ENCODE peak calls at places on chromosomes 5 and 9, in four cellular contexts. N is mesenchymal stem cell, P is neuronal stem cell, S is H1. I is an unnamed sample.

GRCh38 chr5:149584106-149584505 is 2.8 kb downstream of the ARHGEF37 start:
- DNase-seq in N (peak), P (no peak), S (no peak), I (no peak)

GRCh38 chr9:2229109-2229733 is 214.1 kb downstream of the SMARCA2 start:
- DNase-seq in N (no peak), P (no peak), S (no peak), I (no peak)

GRCh38 chr5:74288448-74289109 is 351.9 kb downstream of the ENC1 start:
- DNase-seq in N (peak), P (no peak), S (no peak), I (peak)

GRCh38 chr5:134145061-134145757 is 30.7 kb downstream of the TCF7 start:
- DNase-seq in N (no peak), P (no peak), S (no peak), I (no peak)

GRCh38 chr9:136965771-136966484 is 11.4 kb upstream of the PTGDS start:
- DNase-seq in N (no peak), P (no peak), S (no peak), I (no peak)

GRCh38 chr5:90546216-90546837 is 12.3 kb upstream of the ADGRV1 start:
- DNase-seq in N (no peak), P (no peak), S (no peak), I (no peak)

GRCh38 chr5:102959055-102959454 is 160.9 kb downstream of the GIN1 start:
- DNase-seq in N (peak), P (no peak), S (no peak), I (peak)

GRCh38 chr9:137055385-137056364 is 1.8 kb upstream of the ENTPD2 start:
- DNase-seq in N (no peak), P (no peak), S (no peak), I (peak)

GRCh38 chr9:91905237-91905650 is 44.8 kb downstream of the ROR2 start:
- DNase-seq in N (no peak), P (no peak), S (no peak), I (no peak)

GRCh38 chr5:64688965-64689364 is 1.3 kb upstream of the SHISAL2B start:
- DNase-seq in N (no peak), P (no peak), S (no peak), I (no peak)

GRCh38 chr5:64693636-64694035 is 3.3 kb downstream of the SHISAL2B start:
- DNase-seq in N (no peak), P (no peak), S (no peak), I (no peak)

GRCh38 chr5:64690104-64690416 is 243 bp upstream of the SHISAL2B start:
- DNase-seq in N (no peak), P (no peak), S (no peak), I (no peak)

GRCh38 chr5:64691333-64691732 is 1.0 kb downstream of the SHISAL2B start:
- DNase-seq in N (no peak), P (peak), S (no peak), I (no peak)

GRCh38 chr5:64690417-64691151 is at the start of gene SHISAL2B:
- DNase-seq in N (peak), P (peak), S (peak), I (no peak)
- H3K23ac ChIP-seq in N (no peak), P (peak), S (no peak), I (no peak)

GRCh38 chr5:179907570-179908324 is at the start of gene TBC1D9B:
- DNase-seq in N (peak), P (peak), S (peak), I (peak)

GRCh38 chr5:179906795-179907569 is 715 bp downstream of the TBC1D9B start:
- DNase-seq in N (peak), P (no peak), S (peak), I (peak)

GRCh38 chr5:179906294-179906794 is 1.4 kb downstream of the TBC1D9B start:
- DNase-seq in N (no peak), P (no peak), S (no peak), I (no peak)

GRCh38 chr5:179909224-179909623 is 1.5 kb upstream of the TBC1D9B start:
- DNase-seq in N (no peak), P (no peak), S (no peak), I (no peak)

GRCh38 chr5:179908528-179908927 is 831 bp upstream of the TBC1D9B start:
- DNase-seq in N (peak), P (no peak), S (peak), I (no peak)
- H2AFZ ChIP-seq in N (no peak), P (peak), S (no peak), I (peak)

GRCh38 chr5:29795253-29795652 is 1398.2 kb upstream of the CDH6 start:
- DNase-seq in N (no peak), P (no peak), S (no peak), I (no peak)
- H3K4me3 ChIP-seq in N (no peak), P (no peak), S (no peak), I (no peak)

GRCh38 chr9:88819471-88819870 is 171.8 kb upstream of the S1PR3 start:
- DNase-seq in N (no peak), P (no peak), S (no peak), I (no peak)

GRCh38 chr9:88824711-88825110 is 166.6 kb upstream of the S1PR3 start:
- DNase-seq in N (no peak), P (no peak), S (no peak), I (no peak)

GRCh38 chr9:88821033-88821748 is 170.1 kb upstream of the S1PR3 start:
- DNase-seq in N (no peak), P (no peak), S (no peak), I (no peak)

GRCh38 chr9:88820055-88820454 is 171.2 kb upstream of the S1PR3 start:
- DNase-seq in N (peak), P (no peak), S (peak), I (no peak)

DNA sequence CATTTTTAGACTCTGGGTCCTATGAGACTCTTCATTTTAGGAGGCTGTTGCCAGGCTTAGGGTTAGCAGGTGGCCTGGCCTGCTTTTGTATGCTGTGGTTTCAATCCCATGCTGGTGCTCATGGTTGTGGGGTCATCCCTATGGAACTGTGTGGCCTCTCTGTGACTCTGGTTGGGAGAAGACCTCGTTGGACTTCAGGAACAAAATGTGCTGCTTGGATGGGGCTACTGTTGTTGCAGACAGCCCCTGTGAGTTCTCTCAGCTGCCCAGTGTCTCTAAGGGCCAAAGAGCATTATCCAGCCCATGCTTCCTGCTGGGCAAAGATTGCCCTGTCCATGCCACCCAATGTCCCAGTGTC is 169.5 kb upstream of the S1PR3 start:
- DNase-seq in N (no peak), P (no peak), S (peak), I (no peak)
- H3K23ac ChIP-seq in N (no peak), P (no peak), S (no peak), I (no peak)

GRCh38 chr5:2985718-2986117 is 234.2 kb upstream of the IRX2 start:
- DNase-seq in N (no peak), P (no peak), S (no peak), I (no peak)

GRCh38 chr5:2981035-2981434 is 229.6 kb upstream of the IRX2 start:
- DNase-seq in N (no peak), P (no peak), S (no peak), I (no peak)

GRCh38 chr5:2981652-2982051 is 230.2 kb upstream of the IRX2 start:
- DNase-seq in N (no peak), P (no peak), S (no peak), I (no peak)

GRCh38 chr5:2989517-2989916 is 238.0 kb upstream of the IRX2 start:
- DNase-seq in N (no peak), P (no peak), S (no peak), I (no peak)

GRCh38 chr5:2986301-2986700 is 234.8 kb upstream of the IRX2 start:
- DNase-seq in N (no peak), P (no peak), S (no peak), I (no peak)
- H2AFZ ChIP-seq in N (no peak), P (no peak), S (no peak), I (no peak)